ENCODE peak calls at places on chromosomes 3 and 15, in five cellular contexts. J is HCT116, Q is cardiac muscle cell, E is A549, N is right lobe of liver. C is an unnamed sample.

GRCh38 chr3:56894912-56895431 is 93.2 kb upstream of the ARHGEF3 start:
- DNase-seq in J (no peak), Q (peak; percentile 80), E (no peak), N (no peak), C (no peak)

GRCh38 chr3:66037986-66038369 is 740 bp downstream of the MAGI1 start:
- DNase-seq in J (no peak), Q (no peak), E (no peak), N (peak; percentile 34), C (peak; percentile 17)

GRCh38 chr15:87877114-87877810 is 379.3 kb downstream of the NTRK3 start:
- DNase-seq in J (no peak), Q (peak; percentile 93), E (peak; percentile 42), N (no peak), C (no peak)

GRCh38 chr15:62649793-62650420 is 392.6 kb upstream of the TPM1 start:
- DNase-seq in J (no peak), Q (peak; percentile 75), E (no peak), N (no peak), C (no peak)

GRCh38 chr3:188453431-188454384 is 299.8 kb downstream of the LPP start:
- DNase-seq in J (no peak), Q (no peak), E (no peak), N (no peak), C (no peak)

GRCh38 chr3:152298393-152299242 is 29.9 kb downstream of the MBNL1 start:
- DNase-seq in J (no peak), Q (peak; percentile 97), E (peak; percentile 85), N (peak; percentile 36), C (peak; percentile 78)

GRCh38 chr3:58071480-58071971 is 63.3 kb downstream of the FLNB start:
- DNase-seq in J (no peak), Q (no peak), E (peak; percentile 76), N (peak; percentile 67), C (no peak)

GRCh38 chr3:140794507-140794906 is 116.6 kb downstream of the TRIM42 start:
- DNase-seq in J (no peak), Q (no peak), E (no peak), N (no peak), C (no peak)

GRCh38 chr3:19105826-19106225 is 42.5 kb upstream of the KCNH8 start:
- DNase-seq in J (no peak), Q (no peak), E (no peak), N (no peak), C (no peak)

GRCh38 chr3:143302638-143303171 is 183.1 kb downstream of the CHST2 start:
- DNase-seq in J (no peak), Q (peak; percentile 87), E (peak; percentile 4), N (peak; percentile 53), C (peak; percentile 51)

GRCh38 chr3:177777699-177778098 is 580.4 kb upstream of the TBL1XR1 start:
- DNase-seq in J (peak; percentile 51), Q (peak; percentile 65), E (peak; percentile 31), N (peak; percentile 35), C (peak; percentile 75)

GRCh38 chr3:161104561-161105551 is at the start of gene B3GALNT1:
- DNase-seq in J (no peak), Q (peak; percentile 82), E (peak; percentile 4), N (peak; percentile 65), C (peak; percentile 81)

DNA sequence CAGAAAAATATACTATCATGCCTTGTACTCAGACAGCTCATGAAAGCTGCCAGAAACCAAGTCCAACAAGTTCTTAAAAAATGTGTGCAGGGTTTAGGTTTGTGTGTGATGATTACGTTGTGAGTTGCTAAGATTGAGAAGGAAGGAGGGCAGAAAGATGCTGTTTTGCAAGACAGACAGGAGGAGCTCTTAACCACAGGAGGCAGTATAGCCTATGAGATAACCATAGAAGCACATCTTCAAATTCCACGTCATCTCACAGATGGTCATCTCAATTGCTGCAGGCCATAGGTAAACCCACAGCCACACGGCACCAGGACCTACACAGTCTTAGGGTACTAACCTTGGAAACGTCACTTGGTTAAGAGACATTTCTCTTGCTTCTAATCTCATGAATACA is 192.0 kb downstream of the STT3B start:
- DNase-seq in J (no peak), Q (peak; percentile 22), E (peak; percentile 49), N (no peak), C (no peak)
- TF ChIP-seq CTCF in J (peak; percentile 53), Q (peak; percentile 28), E (no peak), N (no peak), C (no peak)

GRCh38 chr3:62368705-62369475 is 4.5 kb downstream of the FEZF2 start:
- DNase-seq in J (no peak), Q (no peak), E (no peak), N (no peak), C (no peak)
- TF ChIP-seq CTCF in J (no peak), Q (peak; percentile 13), E (no peak), N (no peak), C (no peak)

GRCh38 chr3:179149239-179149887 is 1.2 kb downstream of the PIK3CA start:
- DNase-seq in J (no peak), Q (peak; percentile 27), E (peak; percentile 22), N (no peak), C (peak; percentile 40)

GRCh38 chr3:179147571-179148445 is at the start of gene PIK3CA:
- DNase-seq in J (peak; percentile 94), Q (peak; percentile 99), E (peak; percentile 95), N (peak; percentile 92), C (peak; percentile 95)

GRCh38 chr3:179146911-179147570 is 1.1 kb upstream of the PIK3CA start:
- DNase-seq in J (peak; percentile 71), Q (peak; percentile 73), E (peak; percentile 65), N (no peak), C (peak; percentile 55)

GRCh38 chr3:179149951-179150350 is 1.8 kb downstream of the PIK3CA start:
- DNase-seq in J (no peak), Q (peak; percentile 2), E (no peak), N (no peak), C (no peak)

DNA sequence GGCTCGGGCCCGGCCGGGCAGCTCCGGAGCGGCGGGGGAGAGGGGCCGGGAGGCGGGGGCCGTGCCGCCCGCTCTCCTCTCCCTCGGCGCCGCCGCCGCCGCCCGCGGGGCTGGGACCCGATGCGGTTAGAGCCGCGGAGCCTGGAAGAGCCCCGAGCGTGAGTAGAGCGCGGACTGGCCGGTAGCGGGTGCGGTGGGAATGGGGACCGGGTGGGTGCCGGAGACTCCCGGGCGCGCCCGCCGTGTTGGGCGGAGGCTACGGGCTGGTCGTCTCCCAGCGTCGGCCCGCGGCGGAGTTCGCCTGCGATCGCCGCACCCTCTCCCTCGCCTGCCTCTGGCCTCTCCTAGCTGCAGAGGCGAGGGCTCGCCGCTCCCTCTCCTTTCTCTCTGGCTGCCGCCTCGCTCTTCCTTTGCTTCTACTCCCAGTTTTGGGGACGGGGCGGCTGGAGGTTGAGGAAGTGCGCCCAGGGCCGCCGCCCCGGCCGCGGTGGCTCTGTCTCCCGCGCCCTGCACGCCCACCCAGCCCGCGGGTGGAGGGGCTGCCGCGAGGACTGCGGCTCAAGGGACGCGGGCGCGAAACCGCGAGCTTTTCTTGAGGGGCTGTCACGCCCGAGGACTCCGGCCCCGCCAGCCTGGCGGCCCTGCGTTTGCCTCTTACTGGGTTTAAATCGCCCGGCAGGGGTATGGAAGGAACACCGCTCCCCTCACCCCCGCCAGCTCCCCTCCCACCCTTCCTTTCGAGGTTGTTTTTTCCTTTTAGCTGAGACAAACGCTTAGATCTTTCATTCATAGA is 485 bp downstream of the PIK3CA start:
- DNase-seq in J (no peak), Q (peak; percentile 58), E (peak; percentile 18), N (peak; percentile 59), C (peak; percentile 71)
- TF ChIP-seq CTCF in J (no peak), Q (no peak), E (no peak), N (no peak), C (no peak)

DNA sequence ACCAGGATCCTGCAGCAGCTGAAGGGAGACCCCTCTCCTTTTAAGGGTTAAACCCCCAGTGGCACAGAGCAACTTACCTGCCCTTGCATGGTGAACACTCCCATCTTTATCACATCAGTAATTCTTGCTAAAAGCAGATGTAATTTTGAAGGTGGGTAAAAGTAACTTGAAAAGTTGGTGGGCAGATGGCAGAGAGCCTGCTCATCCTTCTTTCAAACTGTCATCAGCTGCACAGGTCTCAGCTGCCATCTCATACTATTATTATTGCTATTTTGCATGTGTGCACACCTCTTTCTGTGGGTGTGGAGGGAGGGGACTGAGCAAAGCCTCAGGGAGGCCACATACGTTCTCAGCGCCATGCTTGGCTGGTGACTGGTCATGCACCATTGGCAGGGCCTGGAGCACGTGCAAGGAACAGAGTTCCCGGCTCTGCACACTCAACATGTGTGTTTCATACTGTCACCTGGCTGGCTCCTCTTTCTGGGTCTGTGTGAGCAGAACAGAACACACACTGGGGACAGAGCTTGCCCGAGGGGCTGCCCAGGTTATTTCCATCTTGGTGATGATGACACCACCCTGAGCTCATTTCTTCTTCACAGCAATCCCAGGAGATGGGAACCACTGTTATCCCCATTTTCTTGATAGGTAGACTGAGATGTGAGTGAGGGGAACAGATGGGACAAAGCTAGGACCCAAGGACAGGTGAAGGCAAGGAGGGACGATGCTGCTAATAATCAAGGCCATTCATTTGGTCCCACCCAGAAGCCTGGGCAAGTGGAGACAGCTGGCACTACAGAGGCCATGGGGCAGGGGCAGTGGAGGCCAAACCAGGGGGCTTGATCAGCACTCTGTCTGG is 95.8 kb upstream of the KLF13 start:
- DNase-seq in J (no peak), Q (no peak), E (no peak), N (no peak), C (no peak)
- TF ChIP-seq CTCF in J (no peak), Q (no peak), E (no peak), N (no peak), C (no peak)

DNA sequence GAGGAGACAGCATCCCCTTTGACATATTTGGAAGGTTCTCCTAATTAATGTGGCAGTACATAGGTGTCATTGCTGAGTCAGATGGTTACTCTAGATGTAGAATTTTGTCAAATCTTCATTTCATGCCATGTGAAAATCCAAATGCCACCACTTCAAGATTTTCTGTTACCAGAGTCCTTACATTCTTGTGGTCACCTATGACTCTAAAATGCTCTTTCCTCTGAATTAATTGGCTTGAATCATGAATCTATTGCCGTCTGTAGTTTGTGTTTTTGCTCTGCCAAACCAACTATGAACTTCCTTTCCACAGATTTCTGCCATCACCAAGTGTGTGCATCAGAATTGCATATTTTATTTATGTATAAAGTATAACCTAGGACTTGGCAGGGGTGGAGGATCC is 269.4 kb upstream of the ZPLD1 start:
- DNase-seq in J (no peak), Q (peak; percentile 55), E (no peak), N (no peak), C (no peak)
- TF ChIP-seq CTCF in J (no peak), Q (no peak), E (no peak), N (no peak), C (no peak)

GRCh38 chr15:91099616-91100560 is at the start of gene SV2B:
- DNase-seq in J (no peak), Q (peak; percentile 38), E (peak; percentile 48), N (peak; percentile 47), C (peak; percentile 59)
- TF ChIP-seq CTCF in J (no peak), Q (peak; percentile 18), E (peak; percentile 23), N (no peak), C (no peak)

DNA sequence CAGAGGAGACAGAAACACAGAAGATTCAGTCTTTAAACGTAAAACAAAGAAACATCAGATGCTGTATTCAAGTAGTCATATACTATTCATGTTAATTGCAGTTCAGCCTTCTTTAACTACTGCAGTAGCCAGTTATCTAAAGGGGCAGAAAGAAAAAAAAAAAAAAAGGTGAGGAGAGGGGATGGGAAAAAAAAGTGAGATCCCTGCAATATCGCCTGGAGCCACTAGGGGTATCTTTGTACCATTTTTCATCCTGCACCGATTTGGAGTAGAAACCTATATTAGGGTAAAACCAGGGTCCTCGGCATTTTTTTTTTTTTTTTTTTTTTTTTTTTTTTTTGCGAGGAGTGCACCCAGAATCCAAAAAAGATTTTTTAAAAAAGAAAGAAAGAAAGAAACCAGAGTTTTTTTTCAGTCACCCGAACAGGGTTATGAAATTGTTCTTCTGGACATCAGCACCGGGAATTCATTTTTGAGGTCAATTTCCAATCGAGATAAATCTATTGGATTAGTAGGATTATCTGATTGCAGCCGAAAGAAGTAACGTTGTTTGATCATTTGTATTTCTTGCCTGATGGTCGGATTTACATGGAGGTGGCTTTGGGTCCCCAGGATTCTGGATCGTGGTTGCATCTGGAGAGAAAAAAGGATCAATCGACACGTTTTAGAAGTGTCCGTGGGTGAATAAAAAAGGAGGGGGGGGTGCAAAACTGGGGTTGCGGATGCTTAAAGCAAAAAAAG is 186.7 kb downstream of the NLGN1 start:
- DNase-seq in J (peak; percentile 3), Q (peak; percentile 52), E (peak; percentile 1), N (no peak), C (peak; percentile 66)
- TF ChIP-seq CTCF in J (peak; percentile 63), Q (peak; percentile 73), E (peak; percentile 23), N (peak; percentile 48), C (peak; percentile 87)